ENCODE peak calls at places on chromosomes 1 and 21, in seven cellular contexts. One of them, this sample, is unnamed.
A peak's percentile ranks its signal among the peaks of the same experiment; 100 is the strongest.

GRCh38 chr1:173473599-173474011 is 3.5 kb upstream of the PRDX6 start:
- DNase-seq in H4: no peak
- DNase-seq in stimulated activated CD4-positive, alpha-beta T cell treated with anti-CD3 and anti-CD28 coated beads, TNF-alpha, amount 100 ng/mL, for 4 hours: no peak
- DNase-seq in chondrocyte: no peak
- DNase-seq in cardiac fibroblast: peak; percentile 53
- DNase-seq in lower lobe of right lung: no peak
- DNase-seq in EH: peak; percentile 79
- DNase-seq in this sample: peak; percentile 49

GRCh38 chr21:43864313-43864805 is 664 bp upstream of the AGPAT3 start:
- DNase-seq in H4: no peak
- DNase-seq in stimulated activated CD4-positive, alpha-beta T cell treated with anti-CD3 and anti-CD28 coated beads, TNF-alpha, amount 100 ng/mL, for 4 hours: peak; percentile 22
- DNase-seq in chondrocyte: no peak
- DNase-seq in cardiac fibroblast: peak; percentile 31
- DNase-seq in lower lobe of right lung: peak; percentile 79
- DNase-seq in EH: peak; percentile 31
- DNase-seq in this sample: no peak

GRCh38 chr1:235892734-235893413 is 26.2 kb upstream of the LYST start:
- DNase-seq in H4: no peak
- DNase-seq in stimulated activated CD4-positive, alpha-beta T cell treated with anti-CD3 and anti-CD28 coated beads, TNF-alpha, amount 100 ng/mL, for 4 hours: no peak
- DNase-seq in chondrocyte: no peak
- DNase-seq in cardiac fibroblast: no peak
- DNase-seq in lower lobe of right lung: no peak
- DNase-seq in EH: no peak
- DNase-seq in this sample: no peak

GRCh38 chr1:171943973-171944561 is 102.8 kb downstream of the DNM3 start:
- DNase-seq in H4: no peak
- DNase-seq in stimulated activated CD4-positive, alpha-beta T cell treated with anti-CD3 and anti-CD28 coated beads, TNF-alpha, amount 100 ng/mL, for 4 hours: no peak
- DNase-seq in chondrocyte: no peak
- DNase-seq in cardiac fibroblast: no peak
- DNase-seq in lower lobe of right lung: no peak
- DNase-seq in EH: no peak
- DNase-seq in this sample: no peak

GRCh38 chr1:155463865-155464264 is 98.7 kb downstream of the ASH1L start:
- DNase-seq in H4: no peak
- DNase-seq in stimulated activated CD4-positive, alpha-beta T cell treated with anti-CD3 and anti-CD28 coated beads, TNF-alpha, amount 100 ng/mL, for 4 hours: no peak
- DNase-seq in chondrocyte: no peak
- DNase-seq in cardiac fibroblast: peak; percentile 86
- DNase-seq in lower lobe of right lung: no peak
- DNase-seq in EH: peak; percentile 85
- DNase-seq in this sample: peak; percentile 80

GRCh38 chr1:3491291-3492246 is 37.1 kb downstream of the ARHGEF16 start:
- DNase-seq in H4: no peak
- DNase-seq in stimulated activated CD4-positive, alpha-beta T cell treated with anti-CD3 and anti-CD28 coated beads, TNF-alpha, amount 100 ng/mL, for 4 hours: peak; percentile 74
- DNase-seq in chondrocyte: no peak
- DNase-seq in cardiac fibroblast: peak; percentile 57
- DNase-seq in lower lobe of right lung: peak; percentile 84
- DNase-seq in EH: peak; percentile 67
- DNase-seq in this sample: peak; percentile 23

GRCh38 chr1:23720256-23720995 is 22.8 kb upstream of the ELOA start:
- DNase-seq in H4: no peak
- DNase-seq in stimulated activated CD4-positive, alpha-beta T cell treated with anti-CD3 and anti-CD28 coated beads, TNF-alpha, amount 100 ng/mL, for 4 hours: no peak
- DNase-seq in chondrocyte: no peak
- DNase-seq in cardiac fibroblast: no peak
- DNase-seq in lower lobe of right lung: no peak
- DNase-seq in EH: peak; percentile 18
- DNase-seq in this sample: no peak

GRCh38 chr1:107220036-107220435 is 79.2 kb downstream of the NTNG1 start:
- DNase-seq in H4: peak; percentile 35
- DNase-seq in stimulated activated CD4-positive, alpha-beta T cell treated with anti-CD3 and anti-CD28 coated beads, TNF-alpha, amount 100 ng/mL, for 4 hours: no peak
- DNase-seq in chondrocyte: no peak
- DNase-seq in cardiac fibroblast: no peak
- DNase-seq in lower lobe of right lung: no peak
- DNase-seq in EH: peak; percentile 22
- DNase-seq in this sample: peak; percentile 28

GRCh38 chr1:8664887-8665286 is 152.6 kb downstream of the RERE start:
- DNase-seq in H4: no peak
- DNase-seq in stimulated activated CD4-positive, alpha-beta T cell treated with anti-CD3 and anti-CD28 coated beads, TNF-alpha, amount 100 ng/mL, for 4 hours: no peak
- DNase-seq in chondrocyte: no peak
- DNase-seq in cardiac fibroblast: no peak
- DNase-seq in lower lobe of right lung: no peak
- DNase-seq in EH: no peak
- DNase-seq in this sample: no peak

GRCh38 chr1:214720561-214720960 is 117.6 kb downstream of the CENPF start:
- DNase-seq in H4: no peak
- DNase-seq in stimulated activated CD4-positive, alpha-beta T cell treated with anti-CD3 and anti-CD28 coated beads, TNF-alpha, amount 100 ng/mL, for 4 hours: no peak
- DNase-seq in chondrocyte: no peak
- DNase-seq in cardiac fibroblast: no peak
- DNase-seq in lower lobe of right lung: no peak
- DNase-seq in EH: no peak
- DNase-seq in this sample: no peak

GRCh38 chr1:200153277-200154055 is 126.0 kb downstream of the NR5A2 start:
- DNase-seq in H4: no peak
- DNase-seq in stimulated activated CD4-positive, alpha-beta T cell treated with anti-CD3 and anti-CD28 coated beads, TNF-alpha, amount 100 ng/mL, for 4 hours: peak; percentile 5
- DNase-seq in chondrocyte: no peak
- DNase-seq in cardiac fibroblast: no peak
- DNase-seq in lower lobe of right lung: no peak
- DNase-seq in EH: no peak
- DNase-seq in this sample: no peak

GRCh38 chr1:151611288-151611790 is 511 bp upstream of the SNX27 start:
- DNase-seq in H4: peak; percentile 33
- DNase-seq in stimulated activated CD4-positive, alpha-beta T cell treated with anti-CD3 and anti-CD28 coated beads, TNF-alpha, amount 100 ng/mL, for 4 hours: no peak
- DNase-seq in chondrocyte: no peak
- DNase-seq in cardiac fibroblast: peak; percentile 87
- DNase-seq in lower lobe of right lung: peak; percentile 64
- DNase-seq in EH: peak; percentile 62
- DNase-seq in this sample: peak; percentile 28

GRCh38 chr1:112638109-112638426 is 18.4 kb downstream of the CAPZA1 start:
- DNase-seq in H4: no peak
- DNase-seq in stimulated activated CD4-positive, alpha-beta T cell treated with anti-CD3 and anti-CD28 coated beads, TNF-alpha, amount 100 ng/mL, for 4 hours: no peak
- DNase-seq in chondrocyte: no peak
- DNase-seq in cardiac fibroblast: no peak
- DNase-seq in lower lobe of right lung: no peak
- DNase-seq in EH: peak; percentile 72
- DNase-seq in this sample: peak; percentile 70

This sample was measured in HFFc6.